ENCODE peak calls at places on chromosomes 16 and 17, in nine cellular contexts. P is AG08396; R is type B pancreatic cell; X is GF-D8; S is CD8-positive, alpha-beta T cell; K is natural killer cell treated with Interleukin-12 subunit alpha and Interleukin-12 subunit beta and Interleukin-15 and Interleukin-18, amount 100 ng/mL, for 72 hours; T is AG09309; J is astrocyte; D is fibroblast of gingiva. L is an unnamed sample.

GRCh38 chr17:9279911-9280310 is 258.6 kb downstream of the NTN1 start:
- DNase-seq in T (no peak), X (no peak), D (no peak), P (no peak), K (no peak), S (no peak), R (no peak), J (no peak), L (no peak)

GRCh38 chr16:897200-897543 is 73.6 kb downstream of the LMF1 start:
- DNase-seq in T (no peak), P (no peak), R (no peak), S (no peak), D (no peak), J (no peak), X (no peak), K (no peak), L (no peak)

GRCh38 chr17:34300652-34301390 is 15.3 kb downstream of the CCL11 start:
- DNase-seq in D (peak), K (no peak), R (no peak), X (no peak), T (no peak), J (peak), S (no peak), P (peak), L (no peak)

GRCh38 chr17:13306310-13306962 is 288.6 kb upstream of the ELAC2 start:
- DNase-seq in P (peak), D (peak), J (peak), T (peak), R (no peak), K (no peak), S (no peak), X (peak), L (no peak)

GRCh38 chr17:42774066-42774750 is 959 bp downstream of the VPS25 start:
- DNase-seq in D (no peak), J (peak), K (no peak), S (no peak), T (no peak), R (no peak), X (peak), P (peak), L (no peak)

GRCh38 chr17:17786998-17787397 is 49.8 kb downstream of the SREBF1 start:
- DNase-seq in D (no peak), R (no peak), X (no peak), P (no peak), T (no peak), J (no peak), S (no peak), K (no peak), L (no peak)

GRCh38 chr17:29575511-29576213 is 7.2 kb downstream of the TP53I13 start:
- DNase-seq in R (peak), S (no peak), X (no peak), K (no peak), D (no peak), P (no peak), J (no peak), T (no peak), L (no peak)

GRCh38 chr17:77692571-77693161 is 265.8 kb upstream of the TNRC6C start:
- DNase-seq in T (no peak), D (peak), R (peak), X (no peak), S (peak), K (no peak), P (no peak), J (peak), L (no peak)

GRCh38 chr16:88784074-88784855 is 755 bp downstream of the PIEZO1 start:
- DNase-seq in T (no peak), P (peak), S (peak), K (peak), R (no peak), D (peak), X (peak), J (peak), L (no peak)